ENCODE peak calls at places on chromosomes 13 and 19, in four cellular contexts. One of them, this sample, is unnamed.

GRCh38 chr13:33169273-33169980 is 116.1 kb downstream of the STARD13 start:
- DNase-seq in heart left ventricle: no peak
- DNase-seq in A673: no peak
- DNase-seq in fibroblast of lung: peak; percentile 78
- DNase-seq in this sample: no peak

GRCh38 chr19:5713228-5713627 is 6.7 kb downstream of the LONP1 start:
- DNase-seq in heart left ventricle: no peak
- DNase-seq in fibroblast of lung: no peak
- DNase-seq in A673: no peak
- DNase-seq in this sample: no peak

GRCh38 chr19:48630289-48631036 is 6.7 kb downstream of the DBP start:
- DNase-seq in fibroblast of lung: peak; percentile 68
- DNase-seq in heart left ventricle: peak; percentile 89
- DNase-seq in A673: peak; percentile 94
- DNase-seq in this sample: peak; percentile 74

GRCh38 chr13:51955841-51956603 is 55.2 kb downstream of the ATP7B start:
- DNase-seq in fibroblast of lung: no peak
- DNase-seq in A673: no peak
- DNase-seq in heart left ventricle: no peak
- DNase-seq in this sample: no peak

GRCh38 chr13:51628059-51628852 is 44.0 kb downstream of the WDFY2 start:
- DNase-seq in fibroblast of lung: no peak
- DNase-seq in heart left ventricle: peak; percentile 40
- DNase-seq in A673: no peak
- DNase-seq in this sample: no peak

GRCh38 chr13:108851660-108852059 is 222.2 kb downstream of the MYO16 start:
- DNase-seq in fibroblast of lung: no peak
- DNase-seq in A673: no peak
- DNase-seq in heart left ventricle: no peak
- DNase-seq in this sample: no peak

GRCh38 chr13:44397766-44398223 is 24.2 kb downstream of the SERP2 start:
- DNase-seq in heart left ventricle: no peak
- DNase-seq in A673: no peak
- DNase-seq in fibroblast of lung: no peak
- DNase-seq in this sample: no peak

GRCh38 chr13:42821437-42821836 is 40.1 kb downstream of the FAM216B start:
- DNase-seq in A673: no peak
- DNase-seq in heart left ventricle: no peak
- DNase-seq in fibroblast of lung: peak; percentile 91
- DNase-seq in this sample: no peak

GRCh38 chr13:102293723-102294122 is 108.1 kb downstream of the FGF14 start:
- DNase-seq in heart left ventricle: no peak
- DNase-seq in A673: no peak
- DNase-seq in fibroblast of lung: no peak
- DNase-seq in this sample: no peak

GRCh38 chr19:34236035-34236793 is 18.1 kb upstream of the GARRE1 start:
- DNase-seq in heart left ventricle: no peak
- DNase-seq in fibroblast of lung: peak; percentile 90
- DNase-seq in A673: peak; percentile 49
- DNase-seq in this sample: no peak

GRCh38 chr19:40791349-40791748 is 7.6 kb upstream of the EGLN2 start:
- DNase-seq in fibroblast of lung: no peak
- DNase-seq in A673: no peak
- DNase-seq in heart left ventricle: no peak
- DNase-seq in this sample: no peak

GRCh38 chr13:26964278-26965057 is 203.9 kb upstream of the GPR12 start:
- DNase-seq in fibroblast of lung: no peak
- DNase-seq in heart left ventricle: peak; percentile 62
- DNase-seq in A673: peak; percentile 52
- DNase-seq in this sample: no peak

GRCh38 chr19:45782162-45782623 is at the start of gene DMPK:
- DNase-seq in fibroblast of lung: no peak
- DNase-seq in heart left ventricle: peak; percentile 84
- DNase-seq in A673: no peak
- DNase-seq in this sample: peak; percentile 86

GRCh38 chr13:106814389-106814903 is 246.5 kb upstream of the ARGLU1 start:
- DNase-seq in fibroblast of lung: no peak
- DNase-seq in A673: no peak
- DNase-seq in heart left ventricle: no peak
- DNase-seq in this sample: no peak

GRCh38 chr19:5621945-5622464 is 571 bp downstream of the SAFB2 start:
- DNase-seq in fibroblast of lung: no peak
- DNase-seq in heart left ventricle: no peak
- DNase-seq in A673: no peak
- DNase-seq in this sample: peak; percentile 69

GRCh38 chr13:40230833-40231266 is 435.6 kb downstream of the FOXO1 start:
- DNase-seq in A673: no peak
- DNase-seq in fibroblast of lung: peak; percentile 72
- DNase-seq in heart left ventricle: no peak
- DNase-seq in this sample: no peak

GRCh38 chr19:49758292-49758691 is 4.8 kb downstream of the TSKS start:
- DNase-seq in fibroblast of lung: peak; percentile 36
- DNase-seq in A673: no peak
- DNase-seq in heart left ventricle: no peak
- DNase-seq in this sample: no peak

GRCh38 chr13:67343777-67344176 is 113.6 kb upstream of the PCDH9 start:
- DNase-seq in heart left ventricle: no peak
- DNase-seq in fibroblast of lung: no peak
- DNase-seq in A673: no peak
- DNase-seq in this sample: no peak

GRCh38 chr19:49855676-49856573 is 5.0 kb downstream of the PTOV1 start:
- DNase-seq in fibroblast of lung: no peak
- DNase-seq in heart left ventricle: no peak
- DNase-seq in A673: no peak
- DNase-seq in this sample: no peak

GRCh38 chr19:39401549-39402416 is 4.9 kb upstream of the ZFP36 start:
- DNase-seq in heart left ventricle: peak; percentile 56
- DNase-seq in A673: no peak
- DNase-seq in fibroblast of lung: peak; percentile 82
- DNase-seq in this sample: peak; percentile 89

GRCh38 chr13:82933986-82934385 is 948.3 kb downstream of the SLITRK1 start:
- DNase-seq in A673: peak; percentile 3
- DNase-seq in heart left ventricle: no peak
- DNase-seq in fibroblast of lung: peak; percentile 44
- DNase-seq in this sample: no peak

GRCh38 chr13:24644051-24644450 is 36.2 kb upstream of the ATP12A start:
- DNase-seq in heart left ventricle: no peak
- DNase-seq in fibroblast of lung: peak; percentile 72
- DNase-seq in A673: peak; percentile 46
- DNase-seq in this sample: no peak

GRCh38 chr19:19530423-19530804 is 1.7 kb downstream of the YJEFN3 start:
- DNase-seq in fibroblast of lung: no peak
- DNase-seq in heart left ventricle: no peak
- DNase-seq in A673: no peak
- DNase-seq in this sample: no peak

GRCh38 chr19:4811328-4812131 is 20.0 kb downstream of the TICAM1 start:
- DNase-seq in heart left ventricle: peak; percentile 82
- DNase-seq in A673: peak; percentile 74
- DNase-seq in fibroblast of lung: peak; percentile 53
- DNase-seq in this sample: peak; percentile 85

GRCh38 chr19:13118424-13119193 is 545 bp downstream of the NACC1 start:
- DNase-seq in heart left ventricle: peak; percentile 47
- DNase-seq in A673: peak; percentile 44
- DNase-seq in fibroblast of lung: no peak
- DNase-seq in this sample: no peak

DNA sequence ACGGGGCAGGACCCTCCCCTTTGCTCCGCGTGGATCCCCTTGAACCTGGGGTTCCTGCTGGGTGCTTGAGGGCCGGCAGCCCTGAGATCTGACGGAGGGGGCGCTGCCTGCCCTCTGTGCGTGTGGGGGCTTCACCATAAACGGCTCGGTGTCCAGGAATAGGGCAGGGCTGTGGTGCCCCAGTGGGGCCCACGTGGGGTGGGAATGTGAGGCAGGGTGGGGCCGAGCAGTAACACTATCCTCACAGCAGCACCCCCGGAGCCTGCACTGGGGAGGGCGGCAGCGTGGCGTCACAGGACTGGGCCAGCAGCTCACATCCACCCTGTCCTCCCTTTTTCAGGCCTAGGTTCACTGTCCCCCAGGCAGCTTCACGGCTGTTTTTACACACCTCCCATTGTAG is 38.0 kb downstream of the GAS6 start:
- DNase-seq in fibroblast of lung: no peak
- DNase-seq in A673: no peak
- DNase-seq in heart left ventricle: no peak
- DNase-seq in this sample: no peak
- H3K36me3 ChIP-seq in fibroblast of lung: peaks cover 55% of the 10 kb centered on the region
- H3K36me3 ChIP-seq in A673: no peaks in the 10 kb centered on the region
- H3K36me3 ChIP-seq in heart left ventricle: peaks cover 62% of the 10 kb centered on the region
- H3K36me3 ChIP-seq in this sample: peaks cover 45% of the 10 kb centered on the region

GRCh38 chr13:111654531-111654930 is 334.1 kb downstream of the TEX29 start:
- DNase-seq in fibroblast of lung: no peak
- DNase-seq in A673: no peak
- DNase-seq in heart left ventricle: no peak
- DNase-seq in this sample: no peak
- TF ChIP-seq CTCF in fibroblast of lung: no peak
- TF ChIP-seq CTCF in A673: no peak
- TF ChIP-seq CTCF in heart left ventricle: no peak
- TF ChIP-seq CTCF in this sample: no peak

GRCh38 chr19:10149427-10149826 is 29.7 kb upstream of the EIF3G start:
- DNase-seq in heart left ventricle: no peak
- DNase-seq in fibroblast of lung: no peak
- DNase-seq in A673: no peak
- DNase-seq in this sample: no peak
- H3K36me3 ChIP-seq in heart left ventricle: peaks cover 99% of the 10 kb centered on the region
- H3K36me3 ChIP-seq in fibroblast of lung: peaks cover 40% of the 10 kb centered on the region
- H3K36me3 ChIP-seq in A673: peaks cover 95% of the 10 kb centered on the region
- H3K36me3 ChIP-seq in this sample: peaks cover 78% of the 10 kb centered on the region

GRCh38 chr13:32031025-32031814 is at the start of gene FRY:
- DNase-seq in fibroblast of lung: peak; percentile 56
- DNase-seq in heart left ventricle: peak; percentile 79
- DNase-seq in A673: peak; percentile 42
- DNase-seq in this sample: peak; percentile 63
- TF ChIP-seq CTCF in fibroblast of lung: peak; percentile 24
- TF ChIP-seq CTCF in heart left ventricle: no peak
- TF ChIP-seq CTCF in A673: peak; percentile 16
- TF ChIP-seq CTCF in this sample: no peak

DNA sequence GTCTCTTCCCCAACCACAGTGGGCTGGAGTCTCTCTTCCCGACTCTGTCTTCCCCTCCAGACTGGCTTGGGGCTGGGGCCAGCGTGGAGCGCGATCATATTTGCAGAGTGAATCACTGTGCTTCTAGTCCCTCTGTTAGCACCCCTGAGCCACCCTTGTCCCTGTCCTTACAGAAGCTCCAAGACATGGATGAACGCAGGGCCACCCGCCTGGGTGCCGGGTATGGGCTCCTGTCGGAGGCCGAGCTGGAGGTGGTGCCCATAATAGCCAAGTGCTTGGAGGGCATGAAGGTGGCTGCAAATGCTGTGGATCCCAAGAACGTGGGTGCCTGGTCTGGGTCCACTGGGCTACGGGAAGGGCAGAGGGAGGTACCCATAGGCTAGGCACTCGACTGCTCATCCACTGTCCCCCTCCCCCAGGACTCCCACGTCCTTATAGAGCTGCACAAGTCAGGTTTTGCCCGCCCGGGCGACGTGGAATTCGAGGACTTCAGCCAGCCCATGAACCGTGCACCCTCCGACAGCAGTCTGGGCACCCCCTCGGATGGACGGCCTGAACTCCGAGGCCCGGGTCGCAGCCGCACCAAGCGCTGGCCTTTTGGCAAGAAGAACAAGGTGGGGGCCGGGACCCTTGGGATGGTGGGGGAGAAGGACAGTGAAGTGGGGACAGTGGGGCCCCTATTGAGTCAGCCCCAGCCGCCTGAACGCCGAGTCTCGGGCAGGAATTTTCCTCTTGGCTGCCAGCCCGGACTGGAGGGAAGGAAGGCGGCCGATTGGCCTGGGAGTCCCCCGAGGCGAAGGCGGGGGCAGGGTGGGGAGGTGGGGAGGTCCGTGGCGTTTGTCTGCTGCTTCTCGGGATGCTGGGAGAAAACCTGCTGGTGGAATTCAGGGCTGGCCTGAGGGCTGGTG is 5.2 kb downstream of the TRIP10 start:
- DNase-seq in heart left ventricle: peak; percentile 94
- DNase-seq in fibroblast of lung: peak; percentile 82
- DNase-seq in A673: peak; percentile 86
- DNase-seq in this sample: peak; percentile 86
- H3K36me3 ChIP-seq in heart left ventricle: peaks cover 69% of the 10 kb centered on the region
- H3K36me3 ChIP-seq in fibroblast of lung: peaks cover 20% of the 10 kb centered on the region
- H3K36me3 ChIP-seq in A673: peaks cover 72% of the 10 kb centered on the region
- H3K36me3 ChIP-seq in this sample: peaks cover 57% of the 10 kb centered on the region

GRCh38 chr13:23510979-23511735 is 59.1 kb upstream of the TNFRSF19 start:
- DNase-seq in fibroblast of lung: peak; percentile 53
- DNase-seq in heart left ventricle: no peak
- DNase-seq in A673: peak; percentile 51
- DNase-seq in this sample: no peak

GRCh38 chr13:23506821-23507210 is 63.4 kb upstream of the TNFRSF19 start:
- DNase-seq in fibroblast of lung: peak; percentile 88
- DNase-seq in A673: no peak
- DNase-seq in heart left ventricle: no peak
- DNase-seq in this sample: no peak

GRCh38 chr13:23512762-23513395 is 57.3 kb upstream of the TNFRSF19 start:
- DNase-seq in A673: no peak
- DNase-seq in heart left ventricle: no peak
- DNase-seq in fibroblast of lung: no peak
- DNase-seq in this sample: no peak

GRCh38 chr13:23510544-23510916 is 59.7 kb upstream of the TNFRSF19 start:
- DNase-seq in fibroblast of lung: peak; percentile 65
- DNase-seq in heart left ventricle: no peak
- DNase-seq in A673: no peak
- DNase-seq in this sample: no peak

DNA sequence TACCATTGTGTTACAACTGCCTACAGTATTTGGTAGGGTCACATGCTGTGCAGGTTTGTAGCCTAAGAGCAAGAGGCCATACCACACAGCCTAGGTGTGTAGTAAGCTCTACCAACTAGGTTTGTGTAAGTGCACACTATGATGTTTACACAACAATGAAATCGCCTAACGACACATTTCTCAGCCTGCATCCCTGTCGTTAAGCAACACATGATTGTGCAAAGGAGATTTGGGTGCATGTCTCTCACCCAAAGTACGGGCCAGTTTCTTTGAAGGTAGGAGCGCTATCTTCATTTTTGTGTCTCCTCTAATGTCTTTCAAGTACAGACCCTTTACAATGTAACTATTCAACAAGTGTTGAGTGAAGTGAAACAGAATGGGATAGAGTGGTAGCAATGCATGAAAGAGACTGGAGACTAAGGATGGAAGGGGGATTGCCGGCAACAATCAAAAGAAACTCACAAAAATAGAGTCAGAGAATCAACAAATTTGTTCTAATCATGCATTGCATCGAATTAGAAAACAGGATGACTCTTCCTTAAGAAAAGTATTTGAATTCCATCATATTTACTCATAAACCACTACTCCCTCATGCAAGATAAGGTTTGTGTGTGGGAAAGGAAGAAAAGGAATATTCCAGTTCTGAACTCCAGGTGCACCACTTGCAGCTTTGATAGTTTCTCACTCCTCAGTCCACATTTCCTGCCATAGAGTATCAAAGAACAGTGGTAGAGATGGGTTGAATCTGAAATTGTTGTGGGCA is 60.2 kb upstream of the TNFRSF19 start:
- DNase-seq in heart left ventricle: no peak
- DNase-seq in fibroblast of lung: peak; percentile 73
- DNase-seq in A673: no peak
- DNase-seq in this sample: no peak
- TF ChIP-seq CTCF in heart left ventricle: no peak
- TF ChIP-seq CTCF in fibroblast of lung: no peak
- TF ChIP-seq CTCF in A673: no peak
- TF ChIP-seq CTCF in this sample: no peak

This sample was measured in tibial artery.